ENCODE peak calls at places on chromosomes 1 and 21, in four cellular contexts. Y, E, O and W are unnamed samples.

GRCh38 chr1:117416546-117417117 is 49.4 kb downstream of the MAN1A2 start:
- DNase-seq in O (no peak), E (no peak), Y (no peak), W (no peak)

GRCh38 chr21:36747815-36748381 is 49.0 kb downstream of the SIM2 start:
- DNase-seq in Y (peak; percentile 92), E (peak; percentile 68), O (no peak), W (no peak)

GRCh38 chr1:61322769-61323168 is 240.4 kb downstream of the NFIA start:
- DNase-seq in E (peak; percentile 5), O (no peak), Y (no peak), W (no peak)

GRCh38 chr1:247304046-247304445 is 27.6 kb downstream of the ZNF496 start:
- DNase-seq in O (no peak), E (no peak), Y (no peak), W (no peak)

GRCh38 chr1:212413902-212414327 is 771 bp downstream of the PACC1 start:
- DNase-seq in Y (peak; percentile 68), E (peak; percentile 65), O (no peak), W (no peak)

GRCh38 chr1:214685906-214686305 is 82.9 kb downstream of the CENPF start:
- DNase-seq in E (no peak), O (no peak), Y (no peak), W (no peak)

GRCh38 chr1:51331206-51332100 is 1.1 kb upstream of the TTC39A start:
- DNase-seq in E (peak; percentile 74), Y (peak; percentile 83), O (peak; percentile 55), W (peak; percentile 60)

GRCh38 chr1:101237229-101237837 is 514 bp downstream of the S1PR1 start:
- DNase-seq in O (no peak), E (peak; percentile 89), Y (peak; percentile 39), W (no peak)

GRCh38 chr1:174397261-174397660 is 50.5 kb upstream of the GPR52 start:
- DNase-seq in O (no peak), E (no peak), Y (no peak), W (no peak)

GRCh38 chr1:243884603-243885002 is 34.6 kb upstream of the AKT3 start:
- DNase-seq in O (no peak), Y (no peak), E (no peak), W (no peak)

GRCh38 chr1:12600880-12601633 is 17.0 kb downstream of the DHRS3 start:
- DNase-seq in Y (peak; percentile 44), E (peak; percentile 36), O (no peak), W (peak; percentile 78)

GRCh38 chr1:165942062-165942461 is 114.6 kb downstream of the UCK2 start:
- DNase-seq in E (no peak), O (no peak), Y (no peak), W (no peak)

GRCh38 chr1:155170806-155171205 is 2.3 kb downstream of the KRTCAP2 start:
- DNase-seq in O (no peak), E (no peak), Y (no peak), W (no peak)

GRCh38 chr1:25786887-25787286 is 13.1 kb upstream of the SELENON start:
- DNase-seq in Y (no peak), E (peak; percentile 53), O (no peak), W (no peak)

GRCh38 chr1:93575586-93576271 is 105.9 kb downstream of the BCAR3 start:
- DNase-seq in E (no peak), O (no peak), Y (peak; percentile 44), W (no peak)

GRCh38 chr1:199931666-199932377 is 95.7 kb upstream of the NR5A2 start:
- DNase-seq in E (peak; percentile 47), O (no peak), Y (no peak), W (peak; percentile 46)

GRCh38 chr1:83559531-83559930 is 439.4 kb downstream of the TTLL7 start:
- DNase-seq in E (no peak), O (no peak), Y (no peak), W (no peak)

GRCh38 chr1:221712198-221712684 is 29.6 kb downstream of the DUSP10 start:
- DNase-seq in Y (no peak), E (peak; percentile 88), O (no peak), W (no peak)

GRCh38 chr1:206578115-206578935 is 33.9 kb downstream of the EIF2D start:
- DNase-seq in E (peak; percentile 78), O (no peak), Y (no peak), W (no peak)

GRCh38 chr1:63794927-63795326 is 21.1 kb downstream of the ROR1 start:
- DNase-seq in E (peak; percentile 49), O (no peak), Y (no peak), W (no peak)

GRCh38 chr1:27057389-27057788 is 44.7 kb upstream of the TENT5B start:
- DNase-seq in Y (peak; percentile 67), O (no peak), E (no peak), W (no peak)

GRCh38 chr1:63688302-63688701 is 85.5 kb upstream of the ROR1 start:
- DNase-seq in E (peak; percentile 80), O (no peak), Y (no peak), W (no peak)

GRCh38 chr1:224058303-224058702 is 55.6 kb upstream of the FBXO28 start:
- DNase-seq in E (peak; percentile 70), O (no peak), Y (no peak), W (no peak)

GRCh38 chr1:10701145-10701544 is 95.3 kb downstream of the CASZ1 start:
- DNase-seq in O (no peak), E (no peak), Y (no peak), W (no peak)

GRCh38 chr1:10706514-10706913 is 89.9 kb downstream of the CASZ1 start:
- DNase-seq in E (no peak), O (no peak), Y (no peak), W (no peak)

GRCh38 chr1:10703702-10704101 is 92.7 kb downstream of the CASZ1 start:
- DNase-seq in Y (no peak), E (no peak), O (no peak), W (no peak)

GRCh38 chr1:10705953-10706352 is 90.5 kb downstream of the CASZ1 start:
- DNase-seq in Y (no peak), E (no peak), O (no peak), W (no peak)

GRCh38 chr1:10704383-10704882 is 92.0 kb downstream of the CASZ1 start:
- DNase-seq in E (no peak), O (no peak), Y (no peak), W (no peak)
- H3K27me3 ChIP-seq in E (peaks cover under 1% of the 10 kb centered on the region), O (no peaks in the 10 kb centered on the region), Y (no peaks in the 10 kb centered on the region), W (no peaks in the 10 kb centered on the region)

DNA sequence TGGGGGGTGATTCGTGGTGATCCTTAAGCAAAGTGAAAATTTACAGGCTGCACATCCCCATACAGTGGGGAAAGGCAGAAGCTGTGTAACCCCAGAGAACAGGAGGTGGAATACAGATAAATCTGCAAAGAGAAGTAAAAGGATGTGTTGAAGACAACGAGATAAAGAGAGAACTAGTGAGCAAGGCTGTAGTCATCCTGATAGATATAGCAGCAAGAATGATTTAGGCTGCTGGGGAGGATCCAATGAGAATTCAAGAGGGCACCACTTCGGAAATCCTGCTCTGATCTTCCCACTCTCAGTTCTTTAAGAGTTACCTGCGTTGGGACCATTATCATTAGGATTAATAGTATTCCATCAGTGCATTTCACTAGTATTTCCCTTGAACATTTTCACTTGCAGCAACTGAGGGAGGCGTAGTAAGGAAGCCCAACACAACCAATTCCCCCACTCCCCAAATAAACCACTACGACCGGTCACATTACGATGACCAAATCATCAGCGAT is at the start of gene BRINP3:
- DNase-seq in O (no peak), Y (peak; percentile 4), E (no peak), W (no peak)
- H3K9ac ChIP-seq in O (peak within 1 kb of the TSS; percentile 59), Y (no peak within 1 kb of the TSS), E (no peak within 1 kb of the TSS), W (no peak within 1 kb of the TSS)

DNA sequence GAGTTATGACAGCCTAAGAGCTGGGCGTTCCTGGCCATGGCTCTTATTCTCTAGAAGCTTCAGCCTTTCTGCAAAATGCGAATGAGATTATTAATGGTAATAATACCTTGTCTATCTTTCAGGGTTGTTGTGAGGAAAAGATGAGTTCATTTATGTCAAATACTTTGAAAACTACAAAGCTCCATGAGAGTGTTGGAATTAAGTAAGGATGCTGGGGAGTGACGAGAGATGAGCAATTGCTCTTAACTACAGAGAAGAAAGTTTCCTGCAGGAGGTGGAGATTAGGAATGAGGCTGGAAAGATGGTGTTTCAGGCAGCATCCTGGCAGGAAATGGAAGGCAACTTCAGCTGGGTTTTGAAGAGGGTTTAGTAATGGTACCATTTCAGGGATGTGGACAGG is 124.2 kb downstream of the CACNA1E start:
- DNase-seq in O (no peak), Y (no peak), E (no peak), W (no peak)
- H3K9me2 ChIP-seq in O (no peaks in the 10 kb centered on the region), Y (no peaks in the 10 kb centered on the region), E (no peaks in the 10 kb centered on the region), W (no peaks in the 10 kb centered on the region)

DNA sequence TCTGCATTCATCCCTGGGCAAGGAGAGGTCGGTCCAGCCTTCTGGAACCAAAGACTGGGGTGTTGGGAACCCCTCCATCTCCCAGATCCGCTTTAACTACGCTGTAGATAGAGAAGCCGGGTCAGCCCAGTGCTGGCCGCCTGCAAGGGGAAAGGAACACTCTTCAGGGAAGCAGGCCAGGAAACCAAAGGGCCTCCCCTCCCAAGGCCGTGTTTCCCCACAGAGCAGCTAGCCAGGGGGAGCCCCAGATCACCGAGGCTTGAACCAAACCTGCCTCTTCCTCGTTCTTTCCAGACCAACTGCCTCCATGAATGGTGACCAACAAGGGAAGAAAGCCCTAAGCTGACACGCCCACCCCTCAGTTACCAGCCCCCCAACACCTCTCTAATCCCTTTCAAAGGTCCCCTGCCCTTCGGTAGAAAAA is 1.2 kb upstream of the CHD5 start:
- DNase-seq in O (no peak), E (peak; percentile 45), Y (peak; percentile 30), W (no peak)
- H3K27me3 ChIP-seq in O (no peaks in the 10 kb centered on the region), E (peaks cover 18% of the 10 kb centered on the region), Y (peaks cover 8% of the 10 kb centered on the region), W (no peaks in the 10 kb centered on the region)

GRCh38 chr1:1109743-1110142 is 6.1 kb downstream of the C1orf159 start:
- DNase-seq in E (no peak), Y (no peak), O (no peak), W (no peak)

GRCh38 chr1:1114431-1114830 is 1.5 kb downstream of the C1orf159 start:
- DNase-seq in E (no peak), Y (no peak), O (no peak), W (no peak)

GRCh38 chr1:1112237-1112985 is 3.5 kb downstream of the C1orf159 start:
- DNase-seq in E (no peak), O (no peak), Y (no peak), W (no peak)

GRCh38 chr1:1111516-1112236 is 4.2 kb downstream of the C1orf159 start:
- DNase-seq in E (no peak), Y (no peak), O (no peak), W (no peak)

DNA sequence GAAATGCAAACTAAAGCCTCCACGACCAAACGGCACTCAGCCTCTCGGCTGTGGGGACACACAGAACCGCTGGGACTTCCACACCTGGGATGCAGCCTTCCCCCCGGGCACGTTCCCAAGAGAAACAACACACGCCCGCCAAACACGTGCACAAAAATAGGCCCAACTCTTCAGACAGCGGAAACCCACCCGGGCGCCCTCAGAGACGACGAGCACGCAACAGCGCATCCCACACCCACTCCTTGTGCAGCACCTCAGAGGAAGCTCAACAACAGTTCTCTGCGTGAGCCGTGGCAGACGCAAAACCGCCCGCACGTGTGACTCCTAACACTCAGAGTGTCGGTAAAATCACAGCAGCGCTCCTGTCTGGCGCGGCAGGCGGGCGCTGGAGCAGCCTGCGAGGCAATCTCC is 5.3 kb downstream of the C1orf159 start:
- DNase-seq in O (no peak), E (no peak), Y (no peak), W (no peak)
- H3K9ac ChIP-seq in O (no peak overlapping the region), E (no peak overlapping the region), Y (no peak overlapping the region), W (no peak overlapping the region)

GRCh38 chr1:86542626-86543025 is 4.3 kb upstream of the CLCA4 start:
- DNase-seq in O (no peak), E (peak; percentile 5), Y (no peak), W (no peak)
- H3K9me2 ChIP-seq in O (no peaks in the 10 kb centered on the region), E (no peaks in the 10 kb centered on the region), Y (no peaks in the 10 kb centered on the region), W (no peaks in the 10 kb centered on the region)

GRCh38 chr1:18090636-18091035 is 17.0 kb upstream of the IGSF21 start:
- DNase-seq in O (no peak), E (no peak), Y (no peak), W (no peak)
- H3K27me3 ChIP-seq in O (no peaks in the 10 kb centered on the region), E (no peaks in the 10 kb centered on the region), Y (no peaks in the 10 kb centered on the region), W (no peaks in the 10 kb centered on the region)